ENCODE peak calls at places on chromosomes 3 and 15, in six cellular contexts. W is esophagus squamous epithelium; M is mucosa of descending colon; A is stomach; N is effector memory CD4-positive, alpha-beta T cell; Y is BE2C. E is an unnamed sample. For H3K4me1, the result is how much of the 10 kb centered on the place peaks cover.

GRCh38 chr3:72699631-72700030 is 148.6 kb downstream of the SHQ1 start:
- DNase-seq in Y (no peak), N (no peak), M (no peak), A (no peak), W (no peak), E (no peak)

GRCh38 chr15:78174398-78174797 is 25.2 kb downstream of the IDH3A start:
- DNase-seq in W (no peak), N (no peak), Y (no peak), A (no peak), M (no peak), E (no peak)

GRCh38 chr15:63491979-63492378 is 12.4 kb upstream of the USP3 start:
- DNase-seq in A (no peak), M (no peak), Y (no peak), N (no peak), W (no peak), E (no peak)

GRCh38 chr3:172542999-172543398 is 19.8 kb upstream of the TNFSF10 start:
- DNase-seq in N (no peak), W (no peak), Y (no peak), M (no peak), A (no peak), E (no peak)

GRCh38 chr15:62390793-62391543 is 225.9 kb upstream of the C2CD4B start:
- DNase-seq in A (peak), N (no peak), Y (peak), W (no peak), M (peak), E (peak)

GRCh38 chr3:181838940-181839914 is 127.5 kb downstream of the SOX2 start:
- DNase-seq in N (no peak), M (no peak), Y (no peak), A (peak), W (no peak), E (no peak)

GRCh38 chr3:52346623-52347530 is 30.8 kb downstream of the DNAH1 start:
- DNase-seq in W (no peak), N (no peak), Y (no peak), M (no peak), A (no peak), E (no peak)

GRCh38 chr3:38907426-38907825 is 91.4 kb upstream of the SCN10A start:
- DNase-seq in A (no peak), M (no peak), N (no peak), Y (no peak), W (no peak), E (no peak)

GRCh38 chr3:195154793-195155535 is 116.0 kb downstream of the XXYLT1 start:
- DNase-seq in Y (peak), W (no peak), N (no peak), M (peak), A (peak), E (no peak)

GRCh38 chr3:16906679-16907078 is 21.9 kb downstream of the PLCL2 start:
- DNase-seq in W (no peak), A (no peak), Y (no peak), M (no peak), N (no peak), E (no peak)

GRCh38 chr15:35925634-35926380 is 379.8 kb upstream of the DPH6 start:
- DNase-seq in Y (no peak), N (no peak), A (no peak), M (no peak), W (no peak), E (no peak)

GRCh38 chr3:4948395-4948794 is 30.8 kb upstream of the BHLHE40 start:
- DNase-seq in Y (no peak), M (no peak), A (no peak), W (no peak), N (no peak), E (no peak)

GRCh38 chr3:82506204-82506603 is 744.8 kb upstream of the GBE1 start:
- DNase-seq in W (no peak), N (no peak), Y (no peak), A (no peak), M (no peak), E (no peak)

GRCh38 chr3:115855911-115856310 is 232.6 kb downstream of the GAP43 start:
- DNase-seq in M (no peak), Y (no peak), W (no peak), N (no peak), A (no peak), E (no peak)

GRCh38 chr3:146507331-146508120 is 36.9 kb downstream of the PLSCR1 start:
- DNase-seq in M (no peak), W (no peak), A (no peak), Y (no peak), N (no peak), E (no peak)

GRCh38 chr15:91469627-91470567 is 369.8 kb downstream of the SV2B start:
- DNase-seq in N (no peak), M (peak), A (peak), W (no peak), Y (peak), E (peak)

GRCh38 chr15:63887630-63888029 is 53.9 kb upstream of the HERC1 start:
- DNase-seq in Y (no peak), A (no peak), M (no peak), N (no peak), W (no peak), E (no peak)

GRCh38 chr3:98551754-98552153 is 20.0 kb downstream of the GPR15 start:
- DNase-seq in N (no peak), A (no peak), Y (no peak), M (no peak), W (no peak), E (no peak)

GRCh38 chr3:98552232-98553020 is 20.6 kb downstream of the GPR15 start:
- DNase-seq in Y (no peak), A (no peak), M (no peak), N (no peak), W (no peak), E (no peak)

GRCh38 chr3:98550833-98551232 is 19.1 kb downstream of the GPR15 start:
- DNase-seq in A (no peak), W (no peak), N (no peak), M (no peak), Y (no peak), E (no peak)

GRCh38 chr3:98545940-98546339 is 14.2 kb downstream of the GPR15 start:
- DNase-seq in M (no peak), W (no peak), Y (no peak), N (no peak), A (no peak), E (no peak)

GRCh38 chr3:98548544-98548943 is 16.8 kb downstream of the GPR15 start:
- DNase-seq in N (no peak), W (no peak), M (no peak), A (no peak), Y (no peak), E (no peak)
- H3K4me1 ChIP-seq in N (under half), W (under half), M (under half), A (under half), Y (under half), E (under half)

DNA sequence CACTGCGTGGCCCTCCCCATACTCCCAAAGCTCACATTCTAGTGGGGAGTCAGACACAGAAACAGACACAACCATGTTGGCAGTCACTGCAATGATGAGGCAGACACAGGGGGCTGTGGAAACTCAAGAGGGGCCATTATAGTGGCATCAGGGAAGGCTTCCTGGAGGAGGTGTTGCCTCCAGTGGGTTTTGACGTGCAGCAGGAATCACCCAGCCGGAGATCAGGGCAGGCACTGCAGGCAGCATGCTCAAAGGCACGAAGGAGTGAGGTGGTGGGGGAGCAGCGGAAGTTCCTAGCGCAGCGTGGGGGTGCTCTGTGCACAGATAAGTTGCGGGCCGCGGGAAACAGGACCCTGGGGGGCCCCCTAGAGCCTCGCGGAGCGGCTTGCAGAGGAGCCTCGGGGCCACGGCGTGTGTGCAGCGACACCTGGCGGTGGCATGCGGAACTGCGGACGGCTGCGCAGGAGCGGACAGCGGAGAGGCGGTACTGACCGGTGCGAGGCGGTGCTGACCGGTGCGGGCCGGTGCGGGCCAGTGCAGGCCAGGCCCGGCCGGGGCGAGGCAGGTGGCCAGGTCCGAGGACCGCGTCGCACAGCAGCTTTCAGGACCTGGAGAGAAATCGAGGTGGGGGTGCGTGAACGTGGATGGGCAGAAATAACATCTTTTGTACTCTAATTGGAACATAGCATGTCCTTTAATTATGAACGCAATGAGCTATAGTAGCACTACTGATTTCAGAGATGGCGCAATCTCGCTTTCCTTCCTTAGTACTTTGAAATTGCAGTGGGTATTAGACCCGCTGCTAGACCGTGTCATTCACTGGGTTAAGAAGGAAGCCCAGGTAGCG is 101.5 kb downstream of the FBLN2 start:
- DNase-seq in W (no peak), M (peak), A (peak), Y (peak), N (peak), E (peak)
- H3K4me3 ChIP-seq in W (no peak), M (no peak), A (no peak), Y (no peak), N (no peak), E (no peak)

DNA sequence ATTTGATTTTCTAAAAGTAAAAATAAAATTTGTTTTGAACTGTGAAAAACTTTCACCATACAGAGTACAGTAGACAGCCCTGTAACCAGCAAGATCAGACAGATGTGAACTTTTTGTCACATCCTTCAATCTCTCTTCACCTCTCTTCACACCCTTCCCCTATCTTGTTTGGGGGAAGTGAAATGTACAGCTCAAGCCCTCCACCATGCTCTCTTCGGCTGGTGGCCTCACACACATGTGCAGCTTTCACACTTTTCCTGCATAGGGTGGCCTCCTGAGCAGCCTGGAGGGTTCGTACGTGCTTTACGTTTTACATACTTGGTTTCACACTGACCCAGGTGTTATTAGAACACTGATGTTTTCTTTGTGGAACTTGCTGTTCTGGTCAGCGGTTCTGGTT is 86.4 kb downstream of the DNAJB8 start:
- DNase-seq in M (no peak), W (no peak), A (no peak), N (no peak), Y (no peak), E (no peak)
- H3K4me1 ChIP-seq in M (under half), W (under half), A (half or more), N (under half), Y (under half), E (under half)

GRCh38 chr3:58536501-58537411 is at the start of gene ACOX2:
- DNase-seq in M (peak), W (no peak), N (no peak), A (peak), Y (no peak), E (no peak)
- H3K4me3 ChIP-seq in M (no peak), W (peak), N (no peak), A (peak), Y (no peak), E (no peak)

DNA sequence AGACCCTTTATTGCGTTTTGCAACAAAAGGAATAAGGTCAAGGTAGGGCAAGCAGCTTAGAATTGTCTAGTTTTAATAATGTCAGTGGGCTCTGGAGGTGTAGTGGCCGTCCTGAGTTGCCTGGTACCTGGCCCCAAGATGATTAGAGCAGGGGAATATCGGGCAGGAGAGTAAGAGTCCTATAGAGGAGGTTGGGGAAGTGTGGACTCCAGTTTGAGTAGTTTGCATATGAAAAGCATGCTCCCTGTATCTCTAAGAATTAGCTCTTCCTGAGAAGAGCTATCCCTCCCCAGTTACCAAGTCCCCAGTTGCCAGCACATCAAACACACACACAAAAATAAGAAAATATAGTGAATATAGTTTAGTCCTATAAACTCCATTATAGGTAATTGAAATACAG is 49.2 kb upstream of the ST3GAL6 start:
- DNase-seq in Y (no peak), W (no peak), N (no peak), M (no peak), A (no peak), E (no peak)
- H3K4me1 ChIP-seq in Y (under half), W (under half), N (under half), M (under half), A (under half), E (under half)

GRCh38 chr15:96408591-96409183 is 78.2 kb downstream of the NR2F2 start:
- DNase-seq in W (no peak), A (no peak), Y (no peak), N (no peak), M (no peak), E (no peak)
- H3K4me3 ChIP-seq in W (no peak), A (no peak), Y (no peak), N (no peak), M (no peak), E (no peak)

GRCh38 chr3:123636431-123636841 is 51.6 kb upstream of the HACD2 start:
- DNase-seq in N (no peak), W (no peak), A (no peak), Y (no peak), M (no peak), E (no peak)
- H3K4me1 ChIP-seq in N (under half), W (under half), A (half or more), Y (under half), M (under half), E (under half)

GRCh38 chr3:9916346-9916733 is 558 bp upstream of the IL17RC start:
- DNase-seq in W (no peak), N (no peak), M (no peak), Y (no peak), A (no peak), E (no peak)
- H3K4me3 ChIP-seq in W (peak), N (no peak), M (no peak), Y (no peak), A (peak), E (no peak)

DNA sequence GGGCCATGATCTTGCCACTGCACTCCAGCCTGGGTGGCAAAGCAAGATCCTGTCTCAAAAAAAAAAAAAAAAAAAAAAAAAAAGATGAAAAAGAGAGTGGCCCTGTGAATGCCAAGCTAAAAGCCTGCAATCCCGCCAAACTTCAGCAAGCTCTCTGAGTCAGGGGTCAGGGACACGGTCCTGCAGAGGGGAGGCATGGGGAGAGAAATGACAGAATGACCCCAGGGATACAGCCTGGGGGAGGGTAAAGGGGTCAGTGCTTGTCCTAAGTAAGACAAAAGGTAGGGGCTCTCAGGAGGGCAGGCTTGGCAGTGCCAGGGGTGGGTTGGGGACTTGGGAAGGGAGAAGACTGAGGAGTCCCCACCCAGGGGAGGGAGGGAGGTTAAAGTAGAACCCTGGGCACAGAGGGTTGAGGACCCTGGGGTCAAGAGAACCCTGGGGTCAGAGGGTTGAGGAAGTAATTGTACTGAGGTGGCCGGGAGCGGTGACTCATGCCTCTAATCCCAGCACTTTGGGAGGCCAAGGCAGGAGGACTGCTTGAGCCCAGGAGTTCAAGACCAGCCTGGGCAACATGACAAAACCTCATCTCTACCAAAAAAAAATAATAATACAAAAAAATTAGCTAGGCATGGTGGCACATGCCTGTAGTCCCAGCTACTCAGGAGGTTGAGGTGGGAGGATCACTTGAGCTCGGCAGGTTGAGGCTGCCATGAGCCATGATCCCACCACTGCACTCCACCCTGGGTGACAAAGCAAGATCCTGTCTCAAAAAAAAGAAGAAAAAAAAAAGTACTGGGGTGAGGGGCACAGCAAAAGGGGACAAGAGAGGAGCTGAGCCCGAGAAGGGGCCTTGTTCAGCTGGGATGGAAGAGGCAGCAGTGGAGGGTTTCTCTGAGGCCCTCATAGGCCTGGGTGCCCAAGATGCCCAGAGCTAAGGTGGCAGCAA is 5.2 kb upstream of the SEMA3B start:
- DNase-seq in W (no peak), M (no peak), N (no peak), Y (no peak), A (no peak), E (no peak)
- H3K4me1 ChIP-seq in W (under half), M (under half), N (under half), Y (under half), A (half or more), E (under half)

DNA sequence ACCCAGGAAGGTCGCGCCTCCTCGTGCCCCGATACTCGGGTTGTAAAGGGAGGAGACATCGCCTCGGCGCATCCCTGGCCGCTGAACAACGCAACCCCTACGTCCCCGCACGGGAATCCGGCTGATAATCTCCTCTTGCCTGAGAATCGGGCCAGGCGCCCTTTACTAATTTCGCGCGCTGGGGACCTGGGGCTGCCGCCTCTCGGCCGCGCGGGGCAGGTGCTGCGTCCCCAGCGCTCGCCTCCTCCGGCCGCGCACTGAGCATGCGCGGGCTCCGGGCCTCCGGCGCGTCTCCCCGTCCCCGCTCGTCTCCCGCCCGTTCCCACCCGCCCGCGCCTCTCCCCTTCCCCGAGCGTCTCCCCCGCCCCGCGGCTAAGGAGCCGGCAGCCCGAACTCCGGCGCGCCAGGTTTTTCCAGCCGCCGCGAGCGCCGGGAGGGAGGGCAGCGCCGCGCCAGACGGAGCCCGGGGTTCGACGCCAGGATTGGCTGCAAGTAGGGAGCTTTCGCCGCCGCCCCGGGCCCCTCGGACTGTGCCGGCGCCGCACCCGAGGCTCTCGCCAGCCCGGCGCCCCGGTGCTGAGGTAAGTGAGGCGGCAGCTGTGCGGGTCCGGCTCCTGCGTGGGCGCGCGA is at the start of gene CNTN4:
- DNase-seq in A (peak), Y (peak), M (peak), W (no peak), N (no peak), E (no peak)
- H3K4me3 ChIP-seq in A (peak), Y (peak), M (peak), W (peak), N (no peak), E (no peak)